ENCODE peak calls at places on chromosomes 12 and 14, in five cellular contexts. S is upper lobe of right lung, O is thoracic aorta, H is heart left ventricle, V is mesothelial cell of epicardium. R is an unnamed sample.

GRCh38 chr12:94872671-94873367 is 130.7 kb downstream of the NDUFA12 start:
- DNase-seq in S (no peak), O (no peak), H (peak; percentile 21), V (no peak), R (no peak)

GRCh38 chr14:29821665-29822429 is 105.8 kb downstream of the PRKD1 start:
- DNase-seq in S (no peak), O (no peak), H (no peak), V (no peak), R (no peak)

GRCh38 chr14:100191584-100192249 is 32.3 kb upstream of the DEGS2 start:
- DNase-seq in S (no peak), O (no peak), H (no peak), V (no peak), R (no peak)

GRCh38 chr12:122880668-122881067 is 15.3 kb downstream of the VPS37B start:
- DNase-seq in S (no peak), O (no peak), H (no peak), V (no peak), R (no peak)

GRCh38 chr12:24770851-24771250 is 178.1 kb downstream of the BCAT1 start:
- DNase-seq in S (no peak), O (no peak), H (no peak), V (no peak), R (no peak)

GRCh38 chr14:75906680-75907280 is 75.0 kb downstream of the TGFB3 start:
- DNase-seq in S (no peak), O (peak; percentile 26), H (peak; percentile 50), V (peak; percentile 56), R (peak; percentile 35)

GRCh38 chr14:33317675-33318074 is 379.0 kb downstream of the NPAS3 start:
- DNase-seq in S (no peak), O (no peak), H (no peak), V (no peak), R (no peak)

GRCh38 chr14:81435578-81436295 is 35.6 kb upstream of the STON2 start:
- DNase-seq in S (peak; percentile 75), O (no peak), H (peak; percentile 69), V (no peak), R (no peak)

GRCh38 chr12:80044694-80045046 is 54.7 kb upstream of the OTOGL start:
- DNase-seq in S (no peak), O (no peak), H (no peak), V (no peak), R (no peak)

GRCh38 chr12:124508323-124509096 is 58.9 kb downstream of the NCOR2 start:
- DNase-seq in S (no peak), O (no peak), H (no peak), V (no peak), R (no peak)

GRCh38 chr14:34874386-34875030 is 652 bp downstream of the BAZ1A start:
- DNase-seq in S (peak; percentile 80), O (no peak), H (peak; percentile 57), V (peak; percentile 39), R (no peak)

GRCh38 chr14:96180004-96180403 is 24.6 kb upstream of the BDKRB2 start:
- DNase-seq in S (no peak), O (no peak), H (no peak), V (no peak), R (no peak)

GRCh38 chr14:56136571-56137498 is 18.6 kb downstream of the PELI2 start:
- DNase-seq in S (no peak), O (no peak), H (no peak), V (no peak), R (no peak)

GRCh38 chr12:9319044-9319841 is 111.0 kb upstream of the PZP start:
- DNase-seq in S (no peak), O (no peak), H (no peak), V (no peak), R (no peak)

GRCh38 chr14:96727980-96728717 is 69.0 kb upstream of the VRK1 start:
- DNase-seq in S (no peak), O (no peak), H (no peak), V (no peak), R (no peak)

GRCh38 chr12:113439606-113440030 is 17.4 kb downstream of the SDSL start:
- DNase-seq in S (no peak), O (no peak), H (no peak), V (no peak), R (no peak)

GRCh38 chr14:102181187-102181586 is 41.5 kb downstream of the WDR20 start:
- DNase-seq in S (no peak), O (no peak), H (no peak), V (no peak), R (no peak)

GRCh38 chr14:69346710-69347109 is 51.4 kb downstream of the ERH start:
- DNase-seq in S (no peak), O (no peak), H (no peak), V (no peak), R (no peak)

DNA sequence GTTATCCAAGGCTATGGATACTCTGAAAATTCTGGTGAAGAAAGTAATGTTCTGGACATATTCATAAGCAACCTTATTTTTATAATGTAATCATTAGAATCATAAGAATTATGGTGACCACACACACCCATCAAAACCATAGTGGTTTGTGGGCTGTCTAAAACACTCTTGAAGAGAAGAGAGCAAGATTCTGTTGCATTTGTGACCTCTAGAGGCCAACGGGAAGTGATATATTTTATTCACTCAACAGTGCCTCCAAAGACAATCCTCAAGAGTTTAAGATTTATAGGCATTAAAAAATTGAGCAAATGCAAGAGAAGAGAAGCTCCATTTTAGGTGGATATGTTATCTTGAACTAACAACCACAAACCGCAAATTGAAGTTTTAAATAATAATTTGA is 68.5 kb upstream of the LGR5 start:
- DNase-seq in S (no peak), O (no peak), H (no peak), V (no peak), R (no peak)
- TF ChIP-seq CTCF in S (no peak), O (no peak), H (no peak), V (no peak), R (no peak)

GRCh38 chr12:3531496-3531895 is 40.5 kb downstream of the PRMT8 start:
- DNase-seq in S (no peak), O (no peak), H (no peak), V (no peak), R (no peak)

GRCh38 chr12:3534511-3534910 is 43.5 kb downstream of the PRMT8 start:
- DNase-seq in S (no peak), O (no peak), H (peak; percentile 36), V (no peak), R (no peak)

GRCh38 chr12:3535431-3535841 is 44.4 kb downstream of the PRMT8 start:
- DNase-seq in S (no peak), O (no peak), H (no peak), V (no peak), R (no peak)

GRCh38 chr12:3532931-3533702 is 42.1 kb downstream of the PRMT8 start:
- DNase-seq in S (no peak), O (no peak), H (no peak), V (no peak), R (no peak)

GRCh38 chr12:3533703-3534386 is 42.8 kb downstream of the PRMT8 start:
- DNase-seq in S (no peak), O (no peak), H (peak; percentile 86), V (no peak), R (no peak)
- TF ChIP-seq CTCF in S (no peak), O (no peak), H (no peak), V (no peak), R (no peak)

GRCh38 chr12:2739832-2740641 is 54.7 kb upstream of the FKBP4 start:
- DNase-seq in S (no peak), O (no peak), H (no peak), V (no peak), R (no peak)
- TF ChIP-seq CTCF in S (peak; percentile 43), O (peak; percentile 58), H (peak; percentile 48), V (peak; percentile 41), R (peak; percentile 27)

GRCh38 chr14:24735984-24736630 is 102.1 kb upstream of the GZMB start:
- DNase-seq in S (no peak), O (no peak), H (no peak), V (no peak), R (no peak)

GRCh38 chr14:24734917-24735500 is 101.0 kb upstream of the GZMB start:
- DNase-seq in S (no peak), O (no peak), H (peak; percentile 30), V (no peak), R (peak; percentile 39)
- TF ChIP-seq CTCF in S (peak; percentile 78), O (peak; percentile 26), H (peak; percentile 80), V (peak; percentile 76), R (peak; percentile 64)

DNA sequence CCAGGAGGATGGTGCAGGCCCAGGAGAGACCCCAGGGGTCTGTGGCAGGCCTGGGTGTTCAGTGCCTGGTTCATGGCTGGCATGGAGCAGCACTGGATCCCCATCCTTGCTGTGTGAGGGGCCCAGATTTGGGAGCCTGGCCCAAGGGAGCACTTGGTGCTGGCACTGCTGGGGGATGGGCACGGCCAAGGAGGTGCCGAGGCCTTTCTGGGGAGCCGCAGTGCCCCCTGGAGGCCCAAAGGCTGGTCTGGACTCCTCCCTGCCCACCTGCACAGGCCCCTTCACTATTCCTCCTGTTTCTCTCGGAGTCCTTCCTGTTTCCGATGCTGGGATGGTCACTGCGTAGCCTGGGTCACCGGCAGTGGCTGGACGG is 48.6 kb downstream of the LRCOL1 start:
- DNase-seq in S (no peak), O (no peak), H (no peak), V (no peak), R (no peak)
- TF ChIP-seq CTCF in S (no peak), O (no peak), H (no peak), V (no peak), R (peak; percentile 59)

DNA sequence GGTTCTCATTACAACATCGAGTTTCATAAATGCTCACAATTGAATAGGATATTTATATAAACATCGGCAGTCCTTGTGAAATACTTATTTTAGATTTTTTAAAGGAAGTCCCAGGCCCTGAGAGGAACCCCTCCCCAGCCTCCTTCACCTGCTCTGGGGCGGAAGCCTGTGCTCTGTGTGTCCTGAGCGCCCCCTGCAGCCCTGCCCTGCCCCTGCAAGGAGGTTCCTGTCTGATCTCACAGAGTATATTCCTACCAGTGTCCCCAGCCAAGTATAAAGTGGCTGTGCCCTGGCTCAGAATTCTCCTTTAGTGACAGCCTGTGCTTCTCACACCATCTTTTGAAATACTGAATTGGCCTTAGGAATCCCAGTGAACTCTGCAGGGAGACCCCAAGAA is 659.5 kb downstream of the TMEM121 start:
- DNase-seq in S (no peak), O (no peak), H (no peak), V (no peak), R (no peak)
- TF ChIP-seq CTCF in S (peak; percentile 34), O (no peak), H (no peak), V (no peak), R (peak; percentile 26)

DNA sequence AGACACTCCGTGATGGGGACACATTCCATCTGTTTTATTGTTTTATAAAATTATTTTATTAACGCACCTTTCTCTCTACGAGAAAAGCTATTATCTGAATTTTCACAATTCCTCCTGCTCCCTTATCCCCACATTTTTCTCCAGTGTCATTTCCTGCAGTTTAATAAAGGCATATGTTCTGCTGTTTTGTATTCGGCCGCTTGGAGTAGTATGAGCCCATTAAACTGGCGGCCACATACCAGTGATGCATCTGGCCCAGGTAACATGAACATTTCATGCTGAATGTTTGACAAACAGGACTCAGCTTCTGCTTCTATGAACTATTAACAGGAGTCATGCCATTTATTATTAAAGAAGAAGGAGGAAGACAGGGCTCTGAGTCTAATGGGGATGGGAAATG is 511.0 kb downstream of the TMEM121 start:
- DNase-seq in S (no peak), O (no peak), H (no peak), V (no peak), R (no peak)
- TF ChIP-seq CTCF in S (no peak), O (no peak), H (no peak), V (no peak), R (peak; percentile 16)

R was measured in GM12864.